ENCODE peak calls at places on chromosomes 2 and 18, in six cellular contexts. A is K562, H is H1, V is HepG2, X is SK-N-SH, D is GM12878. K is an unnamed sample.

GRCh38 chr2:143842836-143843235 is 677.1 kb downstream of the ZEB2 start:
- DNase-seq in V (no peak), A (no peak), D (no peak), H (no peak), X (no peak), K (no peak)

GRCh38 chr18:48099481-48100167 is 169.2 kb upstream of the SMAD2 start:
- DNase-seq in X (no peak), A (no peak), D (no peak), V (no peak), H (no peak), K (no peak)

GRCh38 chr2:16650287-16651249 is 15.1 kb downstream of the CYRIA start:
- DNase-seq in V (no peak), D (no peak), H (no peak), X (no peak), A (no peak), K (peak)

GRCh38 chr2:191657977-191658376 is 20.0 kb upstream of the NABP1 start:
- DNase-seq in A (no peak), X (no peak), V (no peak), D (no peak), H (no peak), K (no peak)

GRCh38 chr2:45743531-45744391 is 92.3 kb downstream of the PRKCE start:
- DNase-seq in A (no peak), D (no peak), X (peak), V (no peak), H (no peak), K (no peak)

GRCh38 chr2:144834954-144835633 is 315.2 kb upstream of the ZEB2 start:
- DNase-seq in V (no peak), X (no peak), D (no peak), A (peak), H (no peak), K (no peak)

GRCh38 chr2:197315371-197315770 is 4.8 kb upstream of the ANKRD44 start:
- DNase-seq in D (no peak), A (no peak), V (no peak), H (no peak), X (no peak), K (no peak)

GRCh38 chr2:199814084-199814844 is 36.7 kb downstream of the FTCDNL1 start:
- DNase-seq in V (no peak), D (no peak), H (no peak), X (no peak), A (no peak), K (no peak)

GRCh38 chr2:229417176-229417575 is 146.1 kb upstream of the PID1 start:
- DNase-seq in X (no peak), V (no peak), H (no peak), D (no peak), A (no peak), K (no peak)

GRCh38 chr2:20641123-20641985 is 9.5 kb downstream of the HS1BP3 start:
- DNase-seq in H (no peak), A (no peak), D (no peak), V (no peak), X (no peak), K (no peak)

GRCh38 chr2:144459937-144460336 is 60.0 kb downstream of the ZEB2 start:
- DNase-seq in V (no peak), H (no peak), D (no peak), A (peak), X (no peak), K (no peak)

GRCh38 chr2:216379955-216380354 is 7.7 kb upstream of the MARCHF4 start:
- DNase-seq in V (no peak), X (peak), D (no peak), H (no peak), A (no peak), K (no peak)

GRCh38 chr2:55113976-55114564 is 63.8 kb upstream of the RTN4 start:
- DNase-seq in D (no peak), H (no peak), V (peak), X (no peak), A (no peak), K (no peak)

GRCh38 chr2:241788135-241788534 is 11.5 kb downstream of the GAL3ST2 start:
- DNase-seq in H (no peak), D (no peak), V (no peak), X (no peak), A (no peak), K (no peak)

GRCh38 chr18:54806526-54806925 is 21.8 kb upstream of the RAB27B start:
- DNase-seq in V (no peak), A (no peak), X (no peak), D (no peak), H (no peak), K (no peak)

GRCh38 chr18:79936641-79937040 is 14.8 kb downstream of the SLC66A2 start:
- DNase-seq in H (no peak), A (no peak), V (peak), X (no peak), D (no peak), K (no peak)

GRCh38 chr18:74163019-74163656 is 14.8 kb downstream of the TIMM21 start:
- DNase-seq in D (no peak), A (no peak), H (no peak), X (no peak), V (no peak), K (peak)

GRCh38 chr2:73359915-73360697 is 25.5 kb upstream of the ALMS1 start:
- DNase-seq in D (no peak), H (no peak), X (peak), V (no peak), A (no peak), K (no peak)

GRCh38 chr2:223545830-223546229 is 56.3 kb downstream of the SCG2 start:
- DNase-seq in X (peak), D (no peak), V (no peak), A (no peak), H (no peak), K (no peak)

GRCh38 chr2:63850204-63850571 is 8.5 kb downstream of the UGP2 start:
- DNase-seq in H (no peak), D (no peak), A (no peak), X (no peak), V (no peak), K (no peak)

GRCh38 chr2:63846487-63846886 is 4.8 kb downstream of the UGP2 start:
- DNase-seq in H (no peak), X (peak), A (no peak), D (no peak), V (no peak), K (no peak)

GRCh38 chr2:63850650-63851049 is 9.0 kb downstream of the UGP2 start:
- DNase-seq in D (no peak), H (no peak), V (no peak), X (no peak), A (peak), K (no peak)

GRCh38 chr2:63851912-63852311 is 10.2 kb downstream of the UGP2 start:
- DNase-seq in H (no peak), V (no peak), X (no peak), A (no peak), D (no peak), K (no peak)

GRCh38 chr2:63849381-63850203 is 7.9 kb downstream of the UGP2 start:
- DNase-seq in A (no peak), D (no peak), V (no peak), X (no peak), H (no peak), K (no peak)
- TF ChIP-seq GABPA in A (no peak), D (no peak), V (no peak), X (no peak), H (no peak), K (no peak)

DNA sequence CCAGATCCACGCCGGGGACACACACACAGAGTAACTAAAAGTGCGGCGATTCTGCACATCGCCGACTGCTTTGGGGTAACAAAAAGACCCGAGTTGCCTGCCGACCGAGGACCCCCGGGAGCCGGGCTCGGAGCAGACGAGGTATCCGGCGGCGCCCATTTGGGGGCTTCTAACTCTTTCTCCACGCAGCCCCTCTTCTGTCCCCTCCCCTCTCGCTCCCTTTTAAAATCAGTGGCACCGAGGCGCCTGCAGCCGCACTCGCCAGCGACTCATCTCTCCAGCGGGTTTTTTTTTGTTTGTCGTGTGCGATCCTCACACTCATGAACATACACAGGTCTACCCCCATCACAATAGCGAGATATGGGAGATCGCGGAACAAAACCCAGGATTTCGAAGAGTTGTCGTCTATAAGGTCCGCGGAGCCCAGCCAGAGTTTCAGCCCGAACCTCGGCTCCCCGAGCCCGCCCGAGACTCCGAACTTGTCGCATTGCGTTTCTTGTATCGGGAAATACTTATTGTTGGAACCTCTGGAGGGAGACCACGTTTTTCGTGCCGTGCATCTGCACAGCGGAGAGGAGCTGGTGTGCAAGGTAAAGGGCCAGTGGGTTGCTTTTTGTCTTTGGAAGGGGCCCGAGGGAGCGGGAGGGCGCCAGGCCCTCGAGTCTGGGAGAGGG is 1.4 kb downstream of the TRIB2 start:
- DNase-seq in A (peak), X (peak), H (peak), D (no peak), V (no peak), K (no peak)
- TF ChIP-seq GABPA in A (no peak), X (no peak), H (no peak), D (no peak), V (no peak), K (no peak)

DNA sequence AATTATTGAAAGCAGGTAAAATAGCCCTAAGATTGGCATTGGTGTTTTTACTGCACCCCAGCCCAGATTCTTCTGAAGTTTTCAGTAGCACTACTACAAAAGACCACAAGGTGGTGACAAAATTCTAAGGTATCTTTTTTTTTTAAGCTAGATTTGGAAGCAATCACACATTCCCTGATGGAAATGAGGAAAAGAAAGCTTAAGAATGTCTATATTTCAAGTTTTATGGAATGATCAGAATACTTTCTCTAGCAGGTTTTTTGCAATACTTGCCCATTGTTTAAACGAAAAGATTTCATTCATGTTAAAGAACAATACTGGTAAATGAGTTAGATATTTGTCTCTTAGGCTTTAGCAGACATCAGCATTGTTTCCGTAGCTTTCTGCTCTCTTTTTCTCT is 32.1 kb upstream of the ZNF638 start:
- DNase-seq in V (peak), H (no peak), D (no peak), X (peak), A (peak), K (no peak)
- TF ChIP-seq GABPA in V (no peak), H (no peak), D (no peak), X (no peak), A (no peak), K (no peak)

GRCh38 chr2:27441226-27441926 is 805 bp upstream of the KRTCAP3 start:
- DNase-seq in H (peak), X (no peak), D (no peak), A (peak), V (no peak), K (no peak)

GRCh38 chr2:27442282-27442980 is at the start of gene KRTCAP3:
- DNase-seq in X (peak), V (no peak), D (no peak), H (peak), A (peak), K (no peak)

GRCh38 chr2:27441958-27442281 is 261 bp upstream of the KRTCAP3 start:
- DNase-seq in V (no peak), H (no peak), D (no peak), X (no peak), A (no peak), K (no peak)

GRCh38 chr2:27445155-27445554 is 3.0 kb downstream of the KRTCAP3 start:
- DNase-seq in V (no peak), H (no peak), A (no peak), D (no peak), X (no peak), K (no peak)

DNA sequence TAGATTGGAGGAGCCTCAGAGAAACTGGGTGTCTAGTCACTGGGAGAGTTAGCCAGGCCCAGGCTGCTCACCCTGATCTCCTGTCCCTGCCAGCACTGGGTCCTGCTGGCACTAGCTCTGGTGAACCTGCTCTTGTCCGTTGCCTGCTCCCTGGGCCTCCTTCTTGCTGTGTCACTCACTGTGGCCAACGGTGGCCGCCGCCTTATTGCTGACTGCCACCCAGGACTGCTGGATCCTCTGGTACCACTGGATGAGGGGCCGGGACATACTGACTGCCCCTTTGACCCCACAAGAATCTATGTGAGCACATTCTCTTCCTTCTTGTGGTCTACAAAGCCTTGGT is 771 bp downstream of the KRTCAP3 start:
- DNase-seq in H (peak), D (no peak), X (no peak), V (no peak), A (no peak), K (no peak)
- TF ChIP-seq GABPA in H (no peak), D (no peak), X (no peak), V (no peak), A (no peak), K (no peak)

DNA sequence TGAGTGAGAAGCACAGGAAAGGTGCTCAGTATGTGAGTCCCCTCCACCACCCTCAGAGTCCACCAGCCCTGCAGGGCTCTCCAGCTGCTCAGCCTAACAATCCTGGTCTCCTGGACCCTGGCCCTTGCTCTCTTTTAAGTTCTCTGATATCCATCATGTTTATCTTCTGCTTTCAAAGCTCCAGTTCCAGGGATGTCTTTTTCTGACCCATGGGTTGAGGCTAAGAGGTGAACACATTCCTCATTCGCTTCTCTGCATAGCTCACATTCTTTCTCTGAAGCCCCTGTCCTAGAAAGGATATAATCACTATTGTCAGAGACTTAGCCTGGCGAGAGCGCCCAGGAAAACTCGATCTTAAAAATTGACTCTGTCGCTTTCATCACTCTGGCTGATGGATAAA is 86.4 kb downstream of the ARL4C start:
- DNase-seq in V (peak), A (no peak), D (no peak), X (no peak), H (no peak), K (no peak)
- TF ChIP-seq GABPA in V (no peak), A (no peak), D (no peak), X (no peak), H (no peak), K (no peak)

GRCh38 chr2:189082576-189082975 is 97.0 kb downstream of the COL5A2 start:
- DNase-seq in H (no peak), A (no peak), X (peak), D (no peak), V (no peak), K (no peak)
- TF ChIP-seq GABPA in H (no peak), A (no peak), X (no peak), D (no peak), V (no peak), K (no peak)

GRCh38 chr18:8990276-8991031 is 112.0 kb upstream of the NDUFV2 start:
- DNase-seq in X (no peak), A (no peak), D (no peak), V (no peak), H (no peak), K (no peak)
- TF ChIP-seq GABPA in X (no peak), A (no peak), D (no peak), V (no peak), H (no peak), K (no peak)

DNA sequence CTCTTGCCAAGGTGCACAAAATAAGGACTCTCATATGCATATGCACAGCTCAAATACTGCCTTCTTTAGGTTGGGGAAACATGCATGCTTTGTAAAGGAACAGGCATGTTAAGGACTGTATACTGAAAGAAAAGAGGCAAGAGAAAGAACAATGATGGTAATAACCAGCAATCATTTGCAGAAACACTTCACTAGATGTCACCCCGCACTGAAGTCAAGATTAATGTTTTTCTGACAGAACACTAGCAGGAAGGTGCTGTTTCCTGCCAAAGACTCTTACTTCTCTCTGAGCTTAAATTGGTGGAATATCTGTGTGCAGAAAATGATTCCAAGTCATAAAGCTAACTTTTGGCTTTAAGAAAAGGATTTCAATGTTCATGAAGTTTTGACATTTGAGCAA is 19.4 kb upstream of the CSRNP3 start:
- DNase-seq in D (no peak), A (no peak), V (no peak), X (no peak), H (no peak), K (no peak)
- TF ChIP-seq GABPA in D (no peak), A (no peak), V (no peak), X (no peak), H (no peak), K (no peak)

GRCh38 chr18:13268746-13269285 is 50.3 kb downstream of the LDLRAD4 start:
- DNase-seq in A (no peak), H (no peak), D (no peak), X (no peak), V (no peak), K (no peak)

GRCh38 chr18:13268035-13268700 is 49.6 kb downstream of the LDLRAD4 start:
- DNase-seq in D (no peak), V (no peak), A (no peak), X (no peak), H (no peak), K (no peak)

GRCh38 chr18:13266208-13267100 is 47.9 kb downstream of the LDLRAD4 start:
- DNase-seq in X (no peak), H (no peak), A (no peak), D (no peak), V (no peak), K (no peak)

GRCh38 chr18:13265901-13266207 is 47.3 kb downstream of the LDLRAD4 start:
- DNase-seq in D (no peak), X (no peak), V (no peak), A (no peak), H (no peak), K (no peak)

DNA sequence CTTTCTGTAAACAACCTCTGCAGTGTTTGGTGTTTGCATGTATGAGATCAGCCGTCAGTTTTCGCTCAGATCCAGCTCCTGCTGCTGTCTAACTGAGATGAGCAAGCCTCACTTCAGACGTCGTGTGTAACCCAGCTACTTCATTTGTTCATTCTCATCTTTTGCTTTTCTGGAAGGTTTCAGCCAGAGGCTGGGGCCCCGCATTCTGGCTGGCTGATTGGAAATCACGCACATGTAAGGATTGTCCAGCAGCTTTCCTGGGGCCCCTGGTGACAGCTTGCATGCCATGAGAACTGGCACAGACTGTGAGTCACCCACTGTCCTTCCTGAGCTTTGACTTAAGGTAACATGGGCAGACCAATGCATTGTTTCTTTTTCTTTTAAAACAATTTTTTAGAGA is 49.0 kb downstream of the LDLRAD4 start:
- DNase-seq in V (no peak), H (no peak), X (no peak), D (no peak), A (no peak), K (no peak)
- TF ChIP-seq GABPA in V (no peak), H (no peak), X (no peak), D (no peak), A (no peak), K (no peak)

K was measured in HL-60.